ENCODE peak calls at places on chromosomes 6 and 20, in seven cellular contexts. L is tibial artery, E is brain microvascular endothelial cell, U is hippocampal formation, Q is cardiac fibroblast, K is fibroblast of mammary gland, R is cardiac muscle cell. G is an unnamed sample.

GRCh38 chr6:44386364-44386928 is 1.1 kb upstream of the CDC5L start:
- DNase-seq in R (no peak), Q (no peak), E (no peak), U (no peak), L (peak; percentile 70), K (no peak), G (peak; percentile 78)

GRCh38 chr20:60138263-60139127 is 180.3 kb downstream of the CDH26 start:
- DNase-seq in R (no peak), L (peak; percentile 31), U (no peak), K (no peak), E (peak; percentile 50), Q (peak; percentile 53), G (peak; percentile 32)

GRCh38 chr6:12586696-12587095 is 129.9 kb upstream of the PHACTR1 start:
- DNase-seq in Q (no peak), E (no peak), K (no peak), L (no peak), U (no peak), R (no peak), G (no peak)

GRCh38 chr20:55947701-55948100 is 57.6 kb downstream of the CBLN4 start:
- DNase-seq in K (no peak), E (no peak), U (no peak), Q (no peak), L (no peak), R (no peak), G (no peak)

GRCh38 chr6:43948527-43949450 is 178.5 kb downstream of the MRPL14 start:
- DNase-seq in K (no peak), L (no peak), Q (no peak), R (no peak), U (no peak), E (no peak), G (peak; percentile 82)

GRCh38 chr6:141451176-141451507 is 681.6 kb upstream of the GJE1 start:
- DNase-seq in E (no peak), Q (no peak), L (no peak), R (no peak), K (no peak), U (no peak), G (no peak)

GRCh38 chr20:37407117-37407566 is 61.2 kb downstream of the SRC start:
- DNase-seq in Q (no peak), E (no peak), R (no peak), K (peak; percentile 32), L (no peak), U (no peak), G (no peak)

GRCh38 chr20:22535483-22535882 is 48.9 kb downstream of the FOXA2 start:
- DNase-seq in L (no peak), Q (no peak), U (no peak), E (no peak), K (no peak), R (no peak), G (no peak)

GRCh38 chr6:113825776-113826175 is 31.4 kb upstream of the MARCKS start:
- DNase-seq in U (peak; percentile 78), Q (peak; percentile 57), K (peak; percentile 77), L (peak; percentile 78), E (peak; percentile 57), R (no peak), G (peak; percentile 74)

GRCh38 chr6:32609731-32610640 is 20.3 kb upstream of the HLA-DRB1 start:
- DNase-seq in R (peak; percentile 84), U (peak; percentile 74), E (peak; percentile 16), L (peak; percentile 19), K (peak; percentile 89), Q (peak; percentile 96), G (peak; percentile 92)

GRCh38 chr6:72218125-72218524 is 331.8 kb downstream of the RIMS1 start:
- DNase-seq in L (no peak), U (peak; percentile 19), E (peak; percentile 38), K (peak; percentile 11), R (peak; percentile 76), Q (peak; percentile 41), G (peak; percentile 6)

GRCh38 chr6:109172096-109172495 is 76.8 kb downstream of the CEP57L1 start:
- DNase-seq in L (no peak), K (no peak), R (no peak), E (no peak), U (no peak), Q (no peak), G (no peak)

GRCh38 chr6:6058054-6058444 is 51.3 kb upstream of the NRN1 start:
- DNase-seq in Q (no peak), E (no peak), K (no peak), U (no peak), L (no peak), R (no peak), G (no peak)

GRCh38 chr6:149887343-149887742 is 10.6 kb downstream of the RAET1E start:
- DNase-seq in U (no peak), E (peak; percentile 20), L (no peak), Q (peak; percentile 79), R (no peak), K (peak; percentile 93), G (peak; percentile 62)

GRCh38 chr20:3188823-3189413 is 15.6 kb downstream of the DDRGK1 start:
- DNase-seq in L (no peak), K (no peak), Q (no peak), E (no peak), R (no peak), U (no peak), G (no peak)

GRCh38 chr20:23159256-23159922 is 73.3 kb upstream of the CD93 start:
- DNase-seq in Q (no peak), E (no peak), R (no peak), K (no peak), U (no peak), L (no peak), G (no peak)

G was measured in fibroblast of villous mesenchyme.